ENCODE peak calls at places on chromosomes 2 and 18, in seven cellular contexts. S, Y, U, V, A, I and P are unnamed samples.

GRCh38 chr2:134460583-134460998 is 206.7 kb downstream of the MGAT5 start:
- DNase-seq in S (no peak), Y (peak; percentile 60), U (no peak), V (peak; percentile 72), A (no peak), I (no peak), P (peak; percentile 37)

GRCh38 chr2:45259144-45259543 is 249.9 kb upstream of the SIX2 start:
- DNase-seq in S (no peak), Y (peak; percentile 30), U (no peak), V (no peak), A (no peak), I (no peak), P (no peak)

GRCh38 chr2:184154438-184154837 is 443.9 kb upstream of the ZNF804A start:
- DNase-seq in S (no peak), Y (no peak), U (no peak), V (no peak), A (peak; percentile 34), I (no peak), P (peak; percentile 46)

GRCh38 chr18:48133675-48134251 is 203.3 kb upstream of the SMAD2 start:
- DNase-seq in S (no peak), Y (peak; percentile 97), U (no peak), V (no peak), A (no peak), I (no peak), P (peak; percentile 44)

GRCh38 chr2:229901819-229902218 is 20.0 kb downstream of the TRIP12 start:
- DNase-seq in S (no peak), Y (no peak), U (no peak), V (no peak), A (no peak), I (no peak), P (peak; percentile 23)

GRCh38 chr18:78862395-78862794 is 117.2 kb upstream of the SALL3 start:
- DNase-seq in S (no peak), Y (no peak), U (no peak), V (no peak), A (no peak), I (no peak), P (no peak)

GRCh38 chr18:50819027-50819726 is 639 bp downstream of the MRO start:
- DNase-seq in S (no peak), Y (peak; percentile 22), U (no peak), V (no peak), A (no peak), I (no peak), P (no peak)

GRCh38 chr2:176507736-176508135 is 238.5 kb downstream of the MTX2 start:
- DNase-seq in S (no peak), Y (no peak), U (no peak), V (no peak), A (no peak), I (no peak), P (no peak)

GRCh38 chr18:26017929-26018328 is 72.5 kb downstream of the SS18 start:
- DNase-seq in S (no peak), Y (no peak), U (no peak), V (no peak), A (no peak), I (no peak), P (no peak)

GRCh38 chr2:12738112-12738485 is 21.4 kb downstream of the TRIB2 start:
- DNase-seq in S (no peak), Y (no peak), U (no peak), V (no peak), A (no peak), I (no peak), P (no peak)

GRCh38 chr2:173823540-173823939 is 141.6 kb downstream of the SP3 start:
- DNase-seq in S (no peak), Y (no peak), U (no peak), V (no peak), A (no peak), I (no peak), P (no peak)

GRCh38 chr2:191521608-191522208 is 156.2 kb upstream of the NABP1 start:
- DNase-seq in S (no peak), Y (no peak), U (no peak), V (no peak), A (peak; percentile 26), I (no peak), P (no peak)

GRCh38 chr2:28325173-28325566 is 67.5 kb upstream of the FOSL2 start:
- DNase-seq in S (no peak), Y (no peak), U (no peak), V (peak; percentile 65), A (no peak), I (no peak), P (no peak)

GRCh38 chr2:66437601-66438497 is 2.9 kb downstream of the MEIS1 start:
- DNase-seq in S (no peak), Y (no peak), U (no peak), V (no peak), A (no peak), I (no peak), P (peak; percentile 52)

GRCh38 chr2:137797630-137798029 is 166.6 kb upstream of the HNMT start:
- DNase-seq in S (no peak), Y (no peak), U (no peak), V (no peak), A (no peak), I (no peak), P (no peak)

GRCh38 chr2:97748397-97748796 is 35.0 kb downstream of the ZAP70 start:
- DNase-seq in S (peak; percentile 31), Y (peak; percentile 19), U (peak; percentile 48), V (peak; percentile 50), A (no peak), I (peak; percentile 28), P (no peak)

GRCh38 chr2:200288670-200289429 is 17.6 kb upstream of the SPATS2L start:
- DNase-seq in S (no peak), Y (no peak), U (no peak), V (no peak), A (no peak), I (no peak), P (no peak)

GRCh38 chr2:193963472-193964119 is 1693.4 kb upstream of the SLC39A10 start:
- DNase-seq in S (no peak), Y (no peak), U (no peak), V (no peak), A (peak; percentile 35), I (no peak), P (peak; percentile 10)

GRCh38 chr2:230383453-230383852 is 32.5 kb upstream of the SP100 start:
- DNase-seq in S (no peak), Y (no peak), U (no peak), V (no peak), A (no peak), I (no peak), P (no peak)

GRCh38 chr2:72923833-72924352 is 6.6 kb downstream of the EMX1 start:
- DNase-seq in S (no peak), Y (no peak), U (no peak), V (no peak), A (no peak), I (no peak), P (no peak)

GRCh38 chr2:62339413-62339812 is 143.5 kb downstream of the B3GNT2 start:
- DNase-seq in S (no peak), Y (no peak), U (no peak), V (no peak), A (no peak), I (no peak), P (no peak)

GRCh38 chr2:20624156-20624883 is 26.6 kb downstream of the HS1BP3 start:
- DNase-seq in S (no peak), Y (no peak), U (no peak), V (no peak), A (no peak), I (no peak), P (no peak)

GRCh38 chr2:233792720-233793119 is 14.6 kb downstream of the MROH2A start:
- DNase-seq in S (no peak), Y (no peak), U (no peak), V (no peak), A (no peak), I (no peak), P (no peak)

GRCh38 chr2:61493523-61493942 is 22.6 kb upstream of the USP34 start:
- DNase-seq in S (no peak), Y (no peak), U (no peak), V (no peak), A (no peak), I (no peak), P (no peak)

GRCh38 chr2:172712251-172712650 is 23.4 kb upstream of the RAPGEF4 start:
- DNase-seq in S (no peak), Y (no peak), U (no peak), V (no peak), A (no peak), I (no peak), P (no peak)

GRCh38 chr18:77133920-77134496 is 1.4 kb upstream of the MBP start:
- DNase-seq in S (no peak), Y (no peak), U (no peak), V (no peak), A (no peak), I (no peak), P (no peak)

GRCh38 chr2:218448934-218449333 is 30.0 kb downstream of the VIL1 start:
- DNase-seq in S (no peak), Y (no peak), U (no peak), V (no peak), A (no peak), I (no peak), P (no peak)

GRCh38 chr18:4106407-4107033 is 348.6 kb downstream of the DLGAP1 start:
- DNase-seq in S (peak; percentile 5), Y (no peak), U (peak; percentile 28), V (no peak), A (no peak), I (no peak), P (peak; percentile 39)

GRCh38 chr2:98329549-98329948 is 16.7 kb upstream of the CNGA3 start:
- DNase-seq in S (no peak), Y (no peak), U (no peak), V (no peak), A (no peak), I (no peak), P (no peak)